ENCODE peak calls at places on chromosome 2, in eight cellular contexts. D is cardiac muscle cell, I is heart right ventricle, W is ovary, Y is HepG2, K is A549, O is SK-N-SH, B is adrenal gland. Z is an unnamed sample. For H3K9me3, the result is how much of the 10 kb centered on the place peaks cover.

GRCh38 chr2:133503323-133503722 is 64.9 kb downstream of the NCKAP5 start:
- DNase-seq in D (no peak), I (no peak), W (no peak), Y (no peak), K (no peak), O (no peak), B (no peak), Z (no peak)

GRCh38 chr2:227536445-227536844 is 62.2 kb upstream of the SCYGR2 start:
- DNase-seq in D (peak), I (no peak), W (no peak), Y (peak), K (no peak), O (peak), B (no peak), Z (no peak)

GRCh38 chr2:179556425-179556824 is 291.8 kb upstream of the SESTD1 start:
- DNase-seq in D (no peak), I (no peak), W (no peak), Y (no peak), K (no peak), O (no peak), B (no peak), Z (no peak)

GRCh38 chr2:131112477-131113027 is 7.4 kb downstream of the PLEKHB2 start:
- DNase-seq in D (peak), I (no peak), W (no peak), Y (no peak), K (no peak), O (no peak), B (no peak), Z (no peak)

GRCh38 chr2:12663306-12664037 is 53.3 kb upstream of the TRIB2 start:
- DNase-seq in D (no peak), I (no peak), W (no peak), Y (no peak), K (no peak), O (no peak), B (peak), Z (no peak)

GRCh38 chr2:26704441-26704977 is 12.0 kb downstream of the KCNK3 start:
- DNase-seq in D (peak), I (no peak), W (no peak), Y (no peak), K (no peak), O (no peak), B (no peak), Z (no peak)

GRCh38 chr2:136765256-136765735 is at the start of gene THSD7B:
- DNase-seq in D (no peak), I (peak), W (no peak), Y (no peak), K (no peak), O (peak), B (no peak), Z (no peak)

GRCh38 chr2:102080451-102081054 is 62.0 kb upstream of the IL1R1 start:
- DNase-seq in D (peak), I (no peak), W (no peak), Y (no peak), K (no peak), O (no peak), B (no peak), Z (no peak)

GRCh38 chr2:144650886-144651285 is 131.0 kb upstream of the ZEB2 start:
- DNase-seq in D (no peak), I (no peak), W (no peak), Y (no peak), K (no peak), O (peak), B (no peak), Z (no peak)

GRCh38 chr2:146602383-146602782 is 1242.4 kb upstream of the ACVR2A start:
- DNase-seq in D (peak), I (no peak), W (no peak), Y (no peak), K (no peak), O (no peak), B (no peak), Z (no peak)

GRCh38 chr2:10120938-10121574 is 1.5 kb upstream of the RRM2 start:
- DNase-seq in D (peak), I (no peak), W (no peak), Y (peak), K (no peak), O (no peak), B (no peak), Z (no peak)
- H3K27ac ChIP-seq in D (no peak), I (peak), W (no peak), Y (peak), K (peak), O (peak), B (peak), Z (no peak)

GRCh38 chr2:10469301-10469700 is 21.2 kb upstream of the ODC1 start:
- DNase-seq in D (no peak), I (no peak), W (no peak), Y (no peak), K (no peak), O (peak), B (no peak), Z (no peak)

GRCh38 chr2:10462178-10463083 is 14.3 kb upstream of the ODC1 start:
- DNase-seq in D (no peak), I (no peak), W (no peak), Y (no peak), K (no peak), O (no peak), B (no peak), Z (no peak)

GRCh38 chr2:10467401-10467800 is 19.3 kb upstream of the ODC1 start:
- DNase-seq in D (no peak), I (no peak), W (no peak), Y (no peak), K (no peak), O (peak), B (no peak), Z (no peak)

GRCh38 chr2:10466801-10467200 is 18.7 kb upstream of the ODC1 start:
- DNase-seq in D (no peak), I (no peak), W (no peak), Y (no peak), K (no peak), O (peak), B (no peak), Z (no peak)

GRCh38 chr2:10465915-10466314 is 17.8 kb upstream of the ODC1 start:
- DNase-seq in D (no peak), I (no peak), W (no peak), Y (no peak), K (no peak), O (no peak), B (no peak), Z (no peak)
- H3K9me3 ChIP-seq in D (under half), I (under half), W (under half), Y (under half), K (under half), O (under half), B (under half), Z (under half)

GRCh38 chr2:171957061-171957460 is 34.8 kb downstream of the HAT1 start:
- DNase-seq in D (peak), I (no peak), W (no peak), Y (peak), K (no peak), O (no peak), B (no peak), Z (no peak)
- TF ChIP-seq CTCF in D (peak), I (no peak), W (no peak), Y (peak), K (no peak), O (no peak), B (no peak), Z (no peak)

GRCh38 chr2:113237604-113238003 is 41.1 kb downstream of the PAX8 start:
- DNase-seq in D (no peak), I (no peak), W (no peak), Y (peak), K (no peak), O (no peak), B (no peak), Z (no peak)

GRCh38 chr2:113242318-113242717 is 36.4 kb downstream of the PAX8 start:
- DNase-seq in D (no peak), I (no peak), W (no peak), Y (no peak), K (no peak), O (no peak), B (no peak), Z (no peak)

GRCh38 chr2:113240150-113240914 is 38.4 kb downstream of the PAX8 start:
- DNase-seq in D (peak), I (peak), W (peak), Y (no peak), K (peak), O (peak), B (peak), Z (no peak)

GRCh38 chr2:113245276-113245711 is 33.4 kb downstream of the PAX8 start:
- DNase-seq in D (no peak), I (no peak), W (no peak), Y (peak), K (no peak), O (no peak), B (no peak), Z (no peak)

GRCh38 chr2:113240915-113241911 is 37.5 kb downstream of the PAX8 start:
- DNase-seq in D (peak), I (peak), W (peak), Y (peak), K (peak), O (peak), B (peak), Z (no peak)
- H3K27ac ChIP-seq in D (no peak), I (peak), W (no peak), Y (no peak), K (peak), O (peak), B (peak), Z (no peak)

GRCh38 chr2:119794237-119794636 is 34.5 kb downstream of the PTPN4 start:
- DNase-seq in D (no peak), I (peak), W (no peak), Y (no peak), K (no peak), O (no peak), B (no peak), Z (no peak)

GRCh38 chr2:119790466-119790865 is 30.7 kb downstream of the PTPN4 start:
- DNase-seq in D (no peak), I (no peak), W (no peak), Y (no peak), K (no peak), O (no peak), B (no peak), Z (no peak)

GRCh38 chr2:119788751-119789150 is 29.0 kb downstream of the PTPN4 start:
- DNase-seq in D (no peak), I (no peak), W (no peak), Y (no peak), K (no peak), O (no peak), B (no peak), Z (no peak)

GRCh38 chr2:119795309-119796303 is 35.9 kb downstream of the PTPN4 start:
- DNase-seq in D (no peak), I (no peak), W (no peak), Y (no peak), K (no peak), O (peak), B (no peak), Z (no peak)

GRCh38 chr2:119792907-119793312 is 33.2 kb downstream of the PTPN4 start:
- DNase-seq in D (no peak), I (no peak), W (no peak), Y (no peak), K (no peak), O (no peak), B (no peak), Z (no peak)
- H3K9me3 ChIP-seq in D (under half), I (under half), W (under half), Y (under half), K (under half), O (under half), B (under half), Z (under half)

DNA sequence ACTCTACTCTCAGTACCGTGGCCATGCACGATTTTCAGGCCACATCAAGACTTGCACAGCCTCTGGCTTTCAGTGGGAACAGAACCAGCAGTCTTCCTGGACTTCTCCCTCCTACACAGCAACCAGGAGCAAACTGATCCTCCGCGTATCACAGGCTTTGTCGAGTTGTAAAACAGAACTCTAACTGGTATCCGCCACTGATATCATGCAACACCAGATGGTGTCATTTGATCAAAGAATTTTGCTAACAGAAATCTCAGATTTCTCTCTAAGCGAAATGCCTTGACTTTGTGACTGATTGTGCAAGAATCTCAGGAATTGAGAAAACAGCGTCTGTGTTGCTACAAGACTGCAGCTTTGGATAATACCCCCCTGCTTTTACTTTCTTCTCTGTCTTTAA is 85.7 kb downstream of the COPS8 start:
- DNase-seq in D (peak), I (no peak), W (peak), Y (no peak), K (peak), O (no peak), B (peak), Z (no peak)
- TF ChIP-seq CTCF in D (peak), I (no peak), W (peak), Y (no peak), K (peak), O (peak), B (no peak), Z (no peak)

GRCh38 chr2:69644506-69644979 is 1.0 kb upstream of the AAK1 start:
- DNase-seq in D (no peak), I (peak), W (no peak), Y (no peak), K (no peak), O (no peak), B (no peak), Z (no peak)
- H3K27ac ChIP-seq in D (peak), I (peak), W (peak), Y (peak), K (peak), O (peak), B (peak), Z (peak)

GRCh38 chr2:108866041-108866440 is 79.5 kb downstream of the CCDC138 start:
- DNase-seq in D (no peak), I (no peak), W (no peak), Y (no peak), K (no peak), O (no peak), B (no peak), Z (no peak)

GRCh38 chr2:108870069-108870644 is 83.6 kb downstream of the CCDC138 start:
- DNase-seq in D (peak), I (no peak), W (no peak), Y (no peak), K (no peak), O (no peak), B (no peak), Z (no peak)

GRCh38 chr2:108868911-108869310 is 82.3 kb downstream of the CCDC138 start:
- DNase-seq in D (no peak), I (no peak), W (no peak), Y (no peak), K (no peak), O (no peak), B (no peak), Z (no peak)

DNA sequence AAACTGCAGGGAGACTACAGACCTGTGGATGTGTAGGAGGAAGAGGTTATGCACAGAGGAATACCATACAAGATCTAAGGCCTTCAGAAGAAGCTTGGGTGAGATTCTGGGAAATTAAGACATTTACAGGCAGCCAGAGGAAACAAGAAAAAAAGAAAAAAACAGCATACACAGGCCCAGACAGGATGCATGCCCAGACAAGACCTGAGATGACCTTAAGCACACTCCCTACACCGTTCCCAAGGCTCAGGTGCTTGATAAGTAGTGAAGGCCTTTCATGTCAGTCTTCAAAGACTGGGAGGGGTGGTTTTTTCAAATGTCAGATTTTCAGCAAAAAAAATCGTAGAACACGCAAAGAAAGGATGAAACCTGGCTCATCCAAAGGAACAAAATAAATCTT is 83.0 kb downstream of the CCDC138 start:
- DNase-seq in D (no peak), I (no peak), W (no peak), Y (no peak), K (no peak), O (no peak), B (no peak), Z (no peak)
- H3K9me3 ChIP-seq in D (under half), I (under half), W (under half), Y (under half), K (under half), O (under half), B (under half), Z (under half)

GRCh38 chr2:70993689-70993986 is 1.0 kb downstream of the TEX261 start:
- DNase-seq in D (no peak), I (no peak), W (no peak), Y (no peak), K (no peak), O (no peak), B (no peak), Z (no peak)

GRCh38 chr2:70994055-70994444 is 623 bp downstream of the TEX261 start:
- DNase-seq in D (no peak), I (no peak), W (no peak), Y (no peak), K (no peak), O (no peak), B (no peak), Z (no peak)

GRCh38 chr2:70992945-70993688 is 1.6 kb downstream of the TEX261 start:
- DNase-seq in D (no peak), I (no peak), W (no peak), Y (no peak), K (no peak), O (no peak), B (no peak), Z (peak)

GRCh38 chr2:70994445-70995226 is at the start of gene TEX261:
- DNase-seq in D (peak), I (peak), W (peak), Y (peak), K (peak), O (peak), B (peak), Z (peak)

GRCh38 chr2:70995227-70995729 is 605 bp upstream of the TEX261 start:
- DNase-seq in D (peak), I (no peak), W (no peak), Y (peak), K (peak), O (peak), B (no peak), Z (no peak)
- TF ChIP-seq CTCF in D (peak), I (no peak), W (no peak), Y (peak), K (peak), O (peak), B (peak), Z (peak)

DNA sequence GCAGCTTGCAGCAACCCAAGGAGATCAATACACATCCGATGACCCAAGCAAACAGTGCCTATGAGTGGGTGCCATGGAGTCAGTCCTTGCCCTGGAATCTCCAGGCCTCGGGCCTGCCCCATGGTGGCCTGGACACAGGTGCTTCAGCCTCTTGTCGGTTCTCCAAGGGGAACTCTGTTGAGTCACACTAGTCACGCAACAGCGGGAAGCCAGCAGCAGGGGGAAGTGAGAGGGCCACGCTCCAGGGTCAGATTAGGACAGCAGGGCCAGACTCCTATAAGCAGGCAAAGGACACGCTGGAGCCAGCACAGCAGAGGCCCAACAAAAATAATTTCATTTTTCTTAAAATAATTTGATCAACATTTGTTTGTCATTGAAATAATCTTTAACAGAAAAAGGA is 16.6 kb upstream of the ARMC9 start:
- DNase-seq in D (peak), I (peak), W (no peak), Y (peak), K (peak), O (no peak), B (peak), Z (no peak)
- H3K27ac ChIP-seq in D (no peak), I (peak), W (no peak), Y (peak), K (peak), O (no peak), B (peak), Z (no peak)